ENCODE peak calls at places on chromosome 16, in ten cellular contexts. One of them, this sample, is unnamed.
A peak's percentile ranks its signal among the peaks of the same experiment; 100 is the strongest.

GRCh38 chr16:49513040-49513439 is 139.4 kb downstream of the C16orf78 start:
- DNase-seq in SW480: no peak
- DNase-seq in kidney: peak; percentile 57
- DNase-seq in NCI-H1105: no peak
- DNase-seq in WTC11: peak; percentile 58
- DNase-seq in stimulated activated CD8-positive, alpha-beta memory T cell treated with anti-CD3 and anti-CD28 coated beads, Interleukin-15, amount 100 ng/mL, for 4 hours: no peak
- DNase-seq in activated naive CD4-positive, alpha-beta T cell treated with anti-CD3 and anti-CD28 coated beads, Interleukin-2, amount 50 U/mL, for 72 hours: no peak
- DNase-seq in mucosa of gallbladder: no peak
- DNase-seq in HuH-7: peak; percentile 60
- DNase-seq in AG10803: no peak
- DNase-seq in this sample: no peak

GRCh38 chr16:11913425-11914079 is 2.2 kb downstream of the GSPT1 start:
- DNase-seq in HuH-7: no peak
- DNase-seq in WTC11: no peak
- DNase-seq in mucosa of gallbladder: no peak
- DNase-seq in activated naive CD4-positive, alpha-beta T cell treated with anti-CD3 and anti-CD28 coated beads, Interleukin-2, amount 50 U/mL, for 72 hours: no peak
- DNase-seq in AG10803: no peak
- DNase-seq in kidney: no peak
- DNase-seq in SW480: peak; percentile 16
- DNase-seq in NCI-H1105: no peak
- DNase-seq in stimulated activated CD8-positive, alpha-beta memory T cell treated with anti-CD3 and anti-CD28 coated beads, Interleukin-15, amount 100 ng/mL, for 4 hours: peak; percentile 5
- DNase-seq in this sample: peak; percentile 16

GRCh38 chr16:84885024-84885910 is 65.5 kb downstream of the CRISPLD2 start:
- DNase-seq in AG10803: no peak
- DNase-seq in HuH-7: no peak
- DNase-seq in activated naive CD4-positive, alpha-beta T cell treated with anti-CD3 and anti-CD28 coated beads, Interleukin-2, amount 50 U/mL, for 72 hours: no peak
- DNase-seq in kidney: no peak
- DNase-seq in stimulated activated CD8-positive, alpha-beta memory T cell treated with anti-CD3 and anti-CD28 coated beads, Interleukin-15, amount 100 ng/mL, for 4 hours: no peak
- DNase-seq in NCI-H1105: no peak
- DNase-seq in SW480: no peak
- DNase-seq in mucosa of gallbladder: no peak
- DNase-seq in WTC11: peak; percentile 21
- DNase-seq in this sample: no peak

GRCh38 chr16:68400083-68400923 is 48.0 kb downstream of the SMPD3 start:
- DNase-seq in activated naive CD4-positive, alpha-beta T cell treated with anti-CD3 and anti-CD28 coated beads, Interleukin-2, amount 50 U/mL, for 72 hours: no peak
- DNase-seq in SW480: no peak
- DNase-seq in WTC11: no peak
- DNase-seq in mucosa of gallbladder: no peak
- DNase-seq in stimulated activated CD8-positive, alpha-beta memory T cell treated with anti-CD3 and anti-CD28 coated beads, Interleukin-15, amount 100 ng/mL, for 4 hours: no peak
- DNase-seq in HuH-7: no peak
- DNase-seq in AG10803: no peak
- DNase-seq in NCI-H1105: no peak
- DNase-seq in kidney: no peak
- DNase-seq in this sample: no peak

GRCh38 chr16:83769397-83770008 is 38.3 kb upstream of the HSBP1 start:
- DNase-seq in WTC11: no peak
- DNase-seq in mucosa of gallbladder: peak; percentile 13
- DNase-seq in stimulated activated CD8-positive, alpha-beta memory T cell treated with anti-CD3 and anti-CD28 coated beads, Interleukin-15, amount 100 ng/mL, for 4 hours: no peak
- DNase-seq in activated naive CD4-positive, alpha-beta T cell treated with anti-CD3 and anti-CD28 coated beads, Interleukin-2, amount 50 U/mL, for 72 hours: no peak
- DNase-seq in kidney: no peak
- DNase-seq in SW480: peak; percentile 20
- DNase-seq in HuH-7: no peak
- DNase-seq in AG10803: no peak
- DNase-seq in NCI-H1105: no peak
- DNase-seq in this sample: no peak

GRCh38 chr16:62573466-62573865 is 537.2 kb upstream of the CDH8 start:
- DNase-seq in AG10803: no peak
- DNase-seq in stimulated activated CD8-positive, alpha-beta memory T cell treated with anti-CD3 and anti-CD28 coated beads, Interleukin-15, amount 100 ng/mL, for 4 hours: no peak
- DNase-seq in SW480: no peak
- DNase-seq in kidney: no peak
- DNase-seq in HuH-7: no peak
- DNase-seq in mucosa of gallbladder: no peak
- DNase-seq in NCI-H1105: no peak
- DNase-seq in WTC11: no peak
- DNase-seq in activated naive CD4-positive, alpha-beta T cell treated with anti-CD3 and anti-CD28 coated beads, Interleukin-2, amount 50 U/mL, for 72 hours: no peak
- DNase-seq in this sample: no peak

GRCh38 chr16:30619643-30620042 is 9.5 kb upstream of the ZNF689 start:
- DNase-seq in HuH-7: no peak
- DNase-seq in mucosa of gallbladder: no peak
- DNase-seq in NCI-H1105: no peak
- DNase-seq in SW480: no peak
- DNase-seq in activated naive CD4-positive, alpha-beta T cell treated with anti-CD3 and anti-CD28 coated beads, Interleukin-2, amount 50 U/mL, for 72 hours: no peak
- DNase-seq in kidney: no peak
- DNase-seq in WTC11: no peak
- DNase-seq in AG10803: no peak
- DNase-seq in stimulated activated CD8-positive, alpha-beta memory T cell treated with anti-CD3 and anti-CD28 coated beads, Interleukin-15, amount 100 ng/mL, for 4 hours: no peak
- DNase-seq in this sample: no peak

GRCh38 chr16:680625-680945 is 375 bp downstream of the STUB1 start:
- DNase-seq in mucosa of gallbladder: no peak
- DNase-seq in AG10803: no peak
- DNase-seq in WTC11: no peak
- DNase-seq in HuH-7: no peak
- DNase-seq in NCI-H1105: no peak
- DNase-seq in stimulated activated CD8-positive, alpha-beta memory T cell treated with anti-CD3 and anti-CD28 coated beads, Interleukin-15, amount 100 ng/mL, for 4 hours: no peak
- DNase-seq in SW480: no peak
- DNase-seq in kidney: no peak
- DNase-seq in activated naive CD4-positive, alpha-beta T cell treated with anti-CD3 and anti-CD28 coated beads, Interleukin-2, amount 50 U/mL, for 72 hours: no peak
- DNase-seq in this sample: no peak

GRCh38 chr16:28003021-28003865 is 60.3 kb downstream of the GSG1L start:
- DNase-seq in HuH-7: no peak
- DNase-seq in AG10803: no peak
- DNase-seq in NCI-H1105: no peak
- DNase-seq in SW480: no peak
- DNase-seq in stimulated activated CD8-positive, alpha-beta memory T cell treated with anti-CD3 and anti-CD28 coated beads, Interleukin-15, amount 100 ng/mL, for 4 hours: no peak
- DNase-seq in mucosa of gallbladder: no peak
- DNase-seq in activated naive CD4-positive, alpha-beta T cell treated with anti-CD3 and anti-CD28 coated beads, Interleukin-2, amount 50 U/mL, for 72 hours: no peak
- DNase-seq in kidney: no peak
- DNase-seq in WTC11: no peak
- DNase-seq in this sample: no peak

GRCh38 chr16:2496223-2497115 is 17.3 kb upstream of the ATP6V0C start:
- DNase-seq in WTC11: no peak
- DNase-seq in activated naive CD4-positive, alpha-beta T cell treated with anti-CD3 and anti-CD28 coated beads, Interleukin-2, amount 50 U/mL, for 72 hours: no peak
- DNase-seq in kidney: peak; percentile 73
- DNase-seq in stimulated activated CD8-positive, alpha-beta memory T cell treated with anti-CD3 and anti-CD28 coated beads, Interleukin-15, amount 100 ng/mL, for 4 hours: no peak
- DNase-seq in AG10803: no peak
- DNase-seq in NCI-H1105: no peak
- DNase-seq in mucosa of gallbladder: no peak
- DNase-seq in SW480: no peak
- DNase-seq in HuH-7: no peak
- DNase-seq in this sample: no peak

GRCh38 chr16:57984443-57985203 is 13.7 kb upstream of the CNGB1 start:
- DNase-seq in activated naive CD4-positive, alpha-beta T cell treated with anti-CD3 and anti-CD28 coated beads, Interleukin-2, amount 50 U/mL, for 72 hours: peak; percentile 91
- DNase-seq in stimulated activated CD8-positive, alpha-beta memory T cell treated with anti-CD3 and anti-CD28 coated beads, Interleukin-15, amount 100 ng/mL, for 4 hours: peak; percentile 86
- DNase-seq in AG10803: peak; percentile 29
- DNase-seq in kidney: peak; percentile 95
- DNase-seq in SW480: no peak
- DNase-seq in HuH-7: no peak
- DNase-seq in NCI-H1105: no peak
- DNase-seq in mucosa of gallbladder: peak; percentile 81
- DNase-seq in WTC11: peak; percentile 99
- DNase-seq in this sample: no peak

GRCh38 chr16:64445245-64445644 is 676.6 kb downstream of the CDH11 start:
- DNase-seq in NCI-H1105: no peak
- DNase-seq in stimulated activated CD8-positive, alpha-beta memory T cell treated with anti-CD3 and anti-CD28 coated beads, Interleukin-15, amount 100 ng/mL, for 4 hours: no peak
- DNase-seq in HuH-7: no peak
- DNase-seq in WTC11: no peak
- DNase-seq in kidney: no peak
- DNase-seq in AG10803: no peak
- DNase-seq in SW480: no peak
- DNase-seq in activated naive CD4-positive, alpha-beta T cell treated with anti-CD3 and anti-CD28 coated beads, Interleukin-2, amount 50 U/mL, for 72 hours: no peak
- DNase-seq in mucosa of gallbladder: no peak
- DNase-seq in this sample: no peak

GRCh38 chr16:67286441-67287235 is 7.3 kb downstream of the PLEKHG4 start:
- DNase-seq in kidney: no peak
- DNase-seq in SW480: no peak
- DNase-seq in NCI-H1105: no peak
- DNase-seq in WTC11: no peak
- DNase-seq in mucosa of gallbladder: no peak
- DNase-seq in activated naive CD4-positive, alpha-beta T cell treated with anti-CD3 and anti-CD28 coated beads, Interleukin-2, amount 50 U/mL, for 72 hours: no peak
- DNase-seq in AG10803: no peak
- DNase-seq in HuH-7: no peak
- DNase-seq in stimulated activated CD8-positive, alpha-beta memory T cell treated with anti-CD3 and anti-CD28 coated beads, Interleukin-15, amount 100 ng/mL, for 4 hours: no peak
- DNase-seq in this sample: no peak

GRCh38 chr16:86170720-86171119 is 271.8 kb downstream of the IRF8 start:
- DNase-seq in WTC11: no peak
- DNase-seq in kidney: no peak
- DNase-seq in stimulated activated CD8-positive, alpha-beta memory T cell treated with anti-CD3 and anti-CD28 coated beads, Interleukin-15, amount 100 ng/mL, for 4 hours: no peak
- DNase-seq in activated naive CD4-positive, alpha-beta T cell treated with anti-CD3 and anti-CD28 coated beads, Interleukin-2, amount 50 U/mL, for 72 hours: no peak
- DNase-seq in mucosa of gallbladder: no peak
- DNase-seq in NCI-H1105: no peak
- DNase-seq in HuH-7: no peak
- DNase-seq in AG10803: no peak
- DNase-seq in SW480: no peak
- DNase-seq in this sample: no peak

GRCh38 chr16:11966173-11966572 is 1.2 kb downstream of the TNFRSF17 start:
- DNase-seq in activated naive CD4-positive, alpha-beta T cell treated with anti-CD3 and anti-CD28 coated beads, Interleukin-2, amount 50 U/mL, for 72 hours: no peak
- DNase-seq in stimulated activated CD8-positive, alpha-beta memory T cell treated with anti-CD3 and anti-CD28 coated beads, Interleukin-15, amount 100 ng/mL, for 4 hours: no peak
- DNase-seq in HuH-7: no peak
- DNase-seq in SW480: no peak
- DNase-seq in mucosa of gallbladder: no peak
- DNase-seq in kidney: no peak
- DNase-seq in AG10803: no peak
- DNase-seq in NCI-H1105: no peak
- DNase-seq in WTC11: no peak
- DNase-seq in this sample: no peak

GRCh38 chr16:17511340-17511739 is 40.6 kb upstream of the XYLT1 start:
- DNase-seq in SW480: no peak
- DNase-seq in WTC11: no peak
- DNase-seq in AG10803: peak; percentile 96
- DNase-seq in activated naive CD4-positive, alpha-beta T cell treated with anti-CD3 and anti-CD28 coated beads, Interleukin-2, amount 50 U/mL, for 72 hours: no peak
- DNase-seq in HuH-7: no peak
- DNase-seq in kidney: no peak
- DNase-seq in stimulated activated CD8-positive, alpha-beta memory T cell treated with anti-CD3 and anti-CD28 coated beads, Interleukin-15, amount 100 ng/mL, for 4 hours: no peak
- DNase-seq in NCI-H1105: no peak
- DNase-seq in mucosa of gallbladder: no peak
- DNase-seq in this sample: no peak

GRCh38 chr16:19291459-19291858 is 5.9 kb downstream of the CLEC19A start:
- DNase-seq in WTC11: peak; percentile 42
- DNase-seq in HuH-7: no peak
- DNase-seq in NCI-H1105: no peak
- DNase-seq in SW480: no peak
- DNase-seq in stimulated activated CD8-positive, alpha-beta memory T cell treated with anti-CD3 and anti-CD28 coated beads, Interleukin-15, amount 100 ng/mL, for 4 hours: no peak
- DNase-seq in mucosa of gallbladder: no peak
- DNase-seq in activated naive CD4-positive, alpha-beta T cell treated with anti-CD3 and anti-CD28 coated beads, Interleukin-2, amount 50 U/mL, for 72 hours: no peak
- DNase-seq in AG10803: no peak
- DNase-seq in kidney: no peak
- DNase-seq in this sample: peak; percentile 7

GRCh38 chr16:19835989-19836421 is 48.6 kb downstream of the GPRC5B start:
- DNase-seq in kidney: no peak
- DNase-seq in stimulated activated CD8-positive, alpha-beta memory T cell treated with anti-CD3 and anti-CD28 coated beads, Interleukin-15, amount 100 ng/mL, for 4 hours: no peak
- DNase-seq in HuH-7: no peak
- DNase-seq in WTC11: no peak
- DNase-seq in AG10803: peak; percentile 40
- DNase-seq in mucosa of gallbladder: no peak
- DNase-seq in NCI-H1105: no peak
- DNase-seq in activated naive CD4-positive, alpha-beta T cell treated with anti-CD3 and anti-CD28 coated beads, Interleukin-2, amount 50 U/mL, for 72 hours: no peak
- DNase-seq in SW480: no peak
- DNase-seq in this sample: no peak

GRCh38 chr16:64132190-64132589 is 989.7 kb downstream of the CDH11 start:
- DNase-seq in AG10803: no peak
- DNase-seq in SW480: no peak
- DNase-seq in kidney: no peak
- DNase-seq in activated naive CD4-positive, alpha-beta T cell treated with anti-CD3 and anti-CD28 coated beads, Interleukin-2, amount 50 U/mL, for 72 hours: no peak
- DNase-seq in WTC11: no peak
- DNase-seq in mucosa of gallbladder: no peak
- DNase-seq in stimulated activated CD8-positive, alpha-beta memory T cell treated with anti-CD3 and anti-CD28 coated beads, Interleukin-15, amount 100 ng/mL, for 4 hours: no peak
- DNase-seq in HuH-7: no peak
- DNase-seq in NCI-H1105: no peak
- DNase-seq in this sample: no peak

GRCh38 chr16:29742683-29743275 is 3.0 kb downstream of the C16orf54 start:
- DNase-seq in AG10803: no peak
- DNase-seq in activated naive CD4-positive, alpha-beta T cell treated with anti-CD3 and anti-CD28 coated beads, Interleukin-2, amount 50 U/mL, for 72 hours: no peak
- DNase-seq in HuH-7: no peak
- DNase-seq in stimulated activated CD8-positive, alpha-beta memory T cell treated with anti-CD3 and anti-CD28 coated beads, Interleukin-15, amount 100 ng/mL, for 4 hours: no peak
- DNase-seq in NCI-H1105: no peak
- DNase-seq in kidney: no peak
- DNase-seq in SW480: no peak
- DNase-seq in WTC11: no peak
- DNase-seq in mucosa of gallbladder: no peak
- DNase-seq in this sample: no peak

GRCh38 chr16:23125277-23125676 is 24.0 kb downstream of the USP31 start:
- DNase-seq in WTC11: no peak
- DNase-seq in stimulated activated CD8-positive, alpha-beta memory T cell treated with anti-CD3 and anti-CD28 coated beads, Interleukin-15, amount 100 ng/mL, for 4 hours: no peak
- DNase-seq in NCI-H1105: no peak
- DNase-seq in activated naive CD4-positive, alpha-beta T cell treated with anti-CD3 and anti-CD28 coated beads, Interleukin-2, amount 50 U/mL, for 72 hours: no peak
- DNase-seq in AG10803: no peak
- DNase-seq in kidney: peak; percentile 63
- DNase-seq in mucosa of gallbladder: no peak
- DNase-seq in HuH-7: no peak
- DNase-seq in SW480: no peak
- DNase-seq in this sample: no peak

GRCh38 chr16:85399583-85400284 is 213.4 kb upstream of the GSE1 start:
- DNase-seq in kidney: peak; percentile 54
- DNase-seq in activated naive CD4-positive, alpha-beta T cell treated with anti-CD3 and anti-CD28 coated beads, Interleukin-2, amount 50 U/mL, for 72 hours: peak; percentile 0
- DNase-seq in stimulated activated CD8-positive, alpha-beta memory T cell treated with anti-CD3 and anti-CD28 coated beads, Interleukin-15, amount 100 ng/mL, for 4 hours: no peak
- DNase-seq in HuH-7: no peak
- DNase-seq in mucosa of gallbladder: no peak
- DNase-seq in NCI-H1105: no peak
- DNase-seq in AG10803: no peak
- DNase-seq in WTC11: peak; percentile 14
- DNase-seq in SW480: peak; percentile 72
- DNase-seq in this sample: no peak

This sample was measured in LoVo.